ENCODE peak calls at places on chromosomes 6 and 20, in five cellular contexts. B, O, A, H and P are unnamed samples. For H3K36me3 and H3K4me1, the result is how much of the 10 kb centered on the place peaks cover.

GRCh38 chr20:18624948-18625347 is 37.1 kb downstream of the DTD1 start:
- DNase-seq in B (no peak), A (no peak), H (no peak), O (no peak), P (no peak)

GRCh38 chr6:132236744-132237143 is 164.5 kb downstream of the MOXD1 start:
- DNase-seq in A (peak), O (no peak), H (no peak), B (no peak), P (no peak)

GRCh38 chr6:153130515-153131036 is 506 bp downstream of the RGS17 start:
- DNase-seq in H (no peak), B (peak), O (no peak), A (no peak), P (no peak)

GRCh38 chr6:1481326-1481725 is 92.0 kb downstream of the FOXF2 start:
- DNase-seq in B (no peak), O (no peak), A (peak), H (no peak), P (no peak)

GRCh38 chr20:50592282-50593004 is 82.3 kb downstream of the PTPN1 start:
- DNase-seq in B (no peak), A (no peak), O (peak), H (no peak), P (no peak)

GRCh38 chr6:40962241-40962640 is 76.8 kb downstream of the UNC5CL start:
- DNase-seq in B (no peak), A (peak), H (no peak), O (no peak), P (peak)

GRCh38 chr6:18329781-18330180 is 57.4 kb upstream of the RNF144B start:
- DNase-seq in H (no peak), A (no peak), O (no peak), B (no peak), P (no peak)

GRCh38 chr6:44649365-44650025 is 262.0 kb downstream of the CDC5L start:
- DNase-seq in H (no peak), B (no peak), O (no peak), A (peak), P (no peak)

GRCh38 chr6:170075659-170076223 is 215.1 kb downstream of the DLL1 start:
- DNase-seq in H (no peak), B (peak), O (no peak), A (no peak), P (no peak)

GRCh38 chr6:130337534-130337933 is 28.3 kb upstream of the TMEM200A start:
- DNase-seq in O (no peak), A (no peak), H (no peak), B (no peak), P (no peak)

GRCh38 chr6:34926655-34927054 is 37.6 kb downstream of the ANKS1A start:
- DNase-seq in A (peak), H (no peak), B (no peak), O (no peak), P (no peak)

GRCh38 chr6:140393665-140394064 is 1019.2 kb upstream of the CITED2 start:
- DNase-seq in O (no peak), H (no peak), B (no peak), A (peak), P (no peak)

GRCh38 chr6:135266675-135267074 is 85.6 kb downstream of the MYB start:
- DNase-seq in A (no peak), B (no peak), H (no peak), O (no peak), P (no peak)

GRCh38 chr6:3515669-3516068 is 58.8 kb upstream of the SLC22A23 start:
- DNase-seq in B (no peak), O (no peak), A (no peak), H (no peak), P (no peak)

GRCh38 chr6:46203388-46203787 is 32.6 kb upstream of the ENPP5 start:
- DNase-seq in O (no peak), A (no peak), B (no peak), H (no peak), P (no peak)

GRCh38 chr6:117615981-117616961 is 14.0 kb upstream of the GOPC start:
- DNase-seq in A (peak), O (no peak), H (peak), B (no peak), P (no peak)

GRCh38 chr20:2804921-2805681 is 4.7 kb upstream of the CPXM1 start:
- DNase-seq in B (peak), O (no peak), H (no peak), A (no peak), P (no peak)

GRCh38 chr6:14625173-14625895 is 507.8 kb downstream of the CD83 start:
- DNase-seq in H (no peak), A (no peak), O (no peak), B (no peak), P (no peak)

GRCh38 chr6:14921878-14922277 is 324.0 kb upstream of the JARID2 start:
- DNase-seq in A (no peak), H (no peak), B (no peak), O (no peak), P (no peak)

GRCh38 chr6:52418606-52419005 is 1.5 kb upstream of the EFHC1 start:
- DNase-seq in A (no peak), O (no peak), H (no peak), B (no peak), P (no peak)

GRCh38 chr20:50724851-50725721 is 6.3 kb upstream of the PARD6B start:
- DNase-seq in A (peak), O (peak), H (no peak), B (peak), P (no peak)

GRCh38 chr20:31570735-31571617 is 34.1 kb upstream of the ID1 start:
- DNase-seq in B (no peak), O (no peak), H (no peak), A (no peak), P (no peak)

DNA sequence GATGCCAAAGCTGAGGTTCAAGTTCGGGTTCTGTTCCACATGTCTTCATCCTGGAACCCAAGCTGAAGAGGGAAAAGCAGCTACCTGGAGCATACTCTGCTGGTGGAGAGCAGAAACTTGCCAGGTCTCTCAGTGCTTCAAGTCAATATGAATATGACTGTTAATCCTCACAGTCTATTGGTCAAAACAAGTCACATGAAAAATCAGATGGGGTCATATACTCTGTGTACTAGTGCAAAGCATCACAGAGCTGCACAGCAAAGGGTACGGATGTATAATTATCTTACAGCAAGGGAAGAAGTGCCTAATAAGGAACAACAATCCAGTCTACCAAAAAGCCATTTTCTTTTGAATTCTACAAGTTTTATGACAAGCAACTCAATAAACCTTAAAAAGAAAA is 11.6 kb downstream of the NCOA7 start:
- DNase-seq in H (no peak), O (no peak), A (no peak), B (no peak), P (no peak)
- H3K4me3 ChIP-seq in H (no peak), O (no peak), A (no peak), B (no peak), P (no peak)

GRCh38 chr20:57088436-57088835 is 178.0 kb downstream of the BMP7 start:
- DNase-seq in B (no peak), H (no peak), A (no peak), O (no peak), P (no peak)
- H3K36me3 ChIP-seq in B (under half), H (under half), A (under half), O (under half), P (under half)

GRCh38 chr6:33429745-33430042 is 9.8 kb downstream of the SYNGAP1 start:
- DNase-seq in B (no peak), O (no peak), H (peak), A (no peak), P (peak)
- H3K4me1 ChIP-seq in B (under half), O (half or more), H (half or more), A (under half), P (half or more)

DNA sequence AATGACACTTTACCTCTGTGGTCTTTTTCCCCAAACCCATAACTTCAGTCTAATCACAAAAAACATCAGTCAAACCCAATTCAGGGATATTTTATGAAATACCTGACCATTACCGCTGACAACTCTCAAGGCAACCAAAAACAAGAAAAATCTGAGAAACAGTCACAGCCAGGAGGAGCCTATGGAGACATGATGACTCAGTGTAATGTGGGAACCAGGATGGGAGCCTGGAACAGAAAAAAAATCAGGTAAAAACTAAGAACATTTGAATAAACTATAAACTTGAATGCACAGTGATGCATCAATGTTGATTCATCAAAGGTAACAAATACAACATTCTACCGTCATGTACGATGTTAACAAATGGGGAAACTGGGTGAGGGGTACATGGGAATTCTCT is 84.1 kb upstream of the TSHZ2 start:
- DNase-seq in B (no peak), A (no peak), H (no peak), O (no peak), P (no peak)
- H3K4me3 ChIP-seq in B (no peak), A (no peak), H (no peak), O (no peak), P (no peak)

GRCh38 chr20:23375827-23376226 is 13.8 kb downstream of the GZF1 start:
- DNase-seq in O (no peak), A (no peak), B (no peak), H (no peak), P (no peak)
- H3K36me3 ChIP-seq in O (half or more), A (under half), B (under half), H (half or more), P (half or more)

DNA sequence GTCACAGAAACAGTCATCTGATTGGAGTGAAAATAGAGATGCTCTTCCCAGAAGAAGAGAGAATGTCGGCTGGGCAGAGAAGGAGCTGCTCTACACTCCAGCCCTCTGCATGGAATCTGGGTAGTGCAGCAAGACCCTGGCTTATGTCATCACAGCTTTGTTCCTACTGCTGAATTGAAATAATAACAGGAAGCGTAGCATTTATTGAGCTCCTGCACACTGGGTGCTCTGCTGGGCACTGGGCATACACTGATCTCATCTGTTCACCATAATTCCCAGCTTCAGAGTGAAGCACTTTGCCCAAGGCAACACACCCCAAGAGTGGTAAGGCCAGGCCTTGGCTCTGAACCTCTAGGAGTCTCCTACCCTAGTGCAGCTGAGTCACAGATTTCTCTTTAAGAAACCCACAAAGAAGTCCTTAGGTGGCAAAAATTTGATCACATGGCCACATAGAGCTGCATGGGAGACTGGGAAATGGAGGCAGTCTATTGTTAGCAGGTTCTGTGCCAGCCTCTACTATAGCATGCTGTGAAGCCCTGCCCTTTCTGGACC is 3.9 kb upstream of the SDCBP2 start:
- DNase-seq in H (no peak), A (no peak), B (no peak), O (no peak), P (no peak)
- H3K4me1 ChIP-seq in H (under half), A (under half), B (under half), O (half or more), P (under half)

DNA sequence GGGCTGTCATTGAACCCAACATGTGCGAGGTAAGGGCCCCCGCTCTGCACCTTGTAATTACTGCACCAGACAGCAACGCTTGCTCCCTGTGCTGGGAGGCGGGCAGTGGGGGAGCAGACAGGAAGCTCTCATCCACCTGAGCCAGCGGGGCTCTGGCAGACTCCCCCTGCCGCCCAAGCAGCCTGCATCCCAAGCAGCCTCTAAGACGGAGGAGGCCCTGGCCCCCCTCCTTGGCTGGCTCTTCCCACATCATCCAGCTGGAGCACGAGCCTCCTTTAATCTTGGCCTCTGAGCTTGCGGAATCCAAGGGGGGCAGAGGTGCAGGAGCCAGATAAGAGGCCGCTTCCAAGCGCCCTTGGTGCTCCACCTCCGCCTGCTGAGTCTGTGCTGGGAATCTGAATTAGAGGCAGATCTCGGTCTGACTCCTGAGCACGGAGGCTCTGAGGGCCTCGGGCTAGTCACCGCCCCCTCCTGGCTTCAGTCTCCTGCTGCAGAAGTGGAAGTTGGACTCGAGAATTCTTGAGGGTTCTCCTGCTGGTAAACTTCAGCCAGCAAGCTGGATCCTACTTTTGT is 40.0 kb upstream of the CDH22 start:
- DNase-seq in B (no peak), H (no peak), O (no peak), A (peak), P (no peak)
- H3K4me3 ChIP-seq in B (no peak), H (no peak), O (no peak), A (no peak), P (no peak)

GRCh38 chr6:36200154-36200891 is 3.8 kb downstream of the BRPF3 start:
- DNase-seq in A (no peak), H (no peak), O (no peak), B (no peak), P (no peak)
- H3K36me3 ChIP-seq in A (under half), H (under half), O (half or more), B (under half), P (under half)